ENCODE peak calls at places on chromosomes 6 and 20, in four cellular contexts. H is nephron progenitor cell, R is GM23338, Z is HFFc6. L is an unnamed sample.

GRCh38 chr6:136334853-136335252 is 45.2 kb upstream of the BCLAF1 start:
- DNase-seq in H (peak), R (peak), Z (no peak), L (no peak)

GRCh38 chr20:63695419-63696310 is 787 bp upstream of the TNFRSF6B start:
- DNase-seq in H (no peak), R (no peak), Z (no peak), L (no peak)

GRCh38 chr6:3587660-3588059 is 130.8 kb upstream of the SLC22A23 start:
- DNase-seq in H (no peak), R (no peak), Z (no peak), L (no peak)

GRCh38 chr6:70739534-70739933 is 71.9 kb downstream of the SMAP1 start:
- DNase-seq in H (no peak), R (no peak), Z (no peak), L (no peak)

GRCh38 chr6:1925743-1926430 is 316.2 kb downstream of the FOXC1 start:
- DNase-seq in H (no peak), R (no peak), Z (no peak), L (no peak)

GRCh38 chr20:59778615-59779200 is 154.7 kb downstream of the SYCP2 start:
- DNase-seq in H (no peak), R (no peak), Z (no peak), L (no peak)

GRCh38 chr6:104414723-104415122 is 445.0 kb downstream of the HACE1 start:
- DNase-seq in H (no peak), R (no peak), Z (no peak), L (no peak)

GRCh38 chr20:22729180-22729579 is 144.8 kb upstream of the FOXA2 start:
- DNase-seq in H (no peak), R (no peak), Z (no peak), L (no peak)

GRCh38 chr20:35003211-35004031 is 47.8 kb downstream of the MYH7B start:
- DNase-seq in H (no peak), R (no peak), Z (no peak), L (no peak)

GRCh38 chr6:32175711-32176475 is at the start of gene AGPAT1:
- DNase-seq in H (peak), R (peak), Z (peak), L (peak)

GRCh38 chr6:1949533-1949932 is 295.9 kb downstream of the GMDS start:
- DNase-seq in H (no peak), R (no peak), Z (no peak), L (no peak)

GRCh38 chr6:118400582-118400981 is 147.5 kb upstream of the PLN start:
- DNase-seq in H (no peak), R (no peak), Z (no peak), L (no peak)

GRCh38 chr6:136429681-136430080 is 120.5 kb downstream of the MAP7 start:
- DNase-seq in H (no peak), R (no peak), Z (no peak), L (no peak)

GRCh38 chr20:11847827-11848226 is 69.9 kb upstream of the BTBD3 start:
- DNase-seq in H (no peak), R (no peak), Z (no peak), L (no peak)

GRCh38 chr6:125102411-125102810 is 51.2 kb upstream of the TPD52L1 start:
- DNase-seq in H (no peak), R (no peak), Z (no peak), L (no peak)

GRCh38 chr20:17460119-17460518 is 71.1 kb downstream of the BFSP1 start:
- DNase-seq in H (no peak), R (no peak), Z (no peak), L (no peak)

GRCh38 chr6:151154418-151154817 is 85.3 kb upstream of the AKAP12 start:
- DNase-seq in H (no peak), R (no peak), Z (no peak), L (no peak)

GRCh38 chr6:45483501-45483900 is 105.8 kb upstream of the SUPT3H start:
- DNase-seq in H (no peak), R (no peak), Z (no peak), L (no peak)

GRCh38 chr6:48611332-48611731 is 500.3 kb upstream of the PTCHD4 start:
- DNase-seq in H (no peak), R (no peak), Z (no peak), L (no peak)

GRCh38 chr6:320351-321157 is 28.3 kb downstream of the DUSP22 start:
- DNase-seq in H (no peak), R (no peak), Z (no peak), L (no peak)

GRCh38 chr20:44468044-44468782 is 7.5 kb upstream of the TTPAL start:
- DNase-seq in H (no peak), R (no peak), Z (no peak), L (no peak)

GRCh38 chr6:21918081-21918480 is 324.5 kb downstream of the SOX4 start:
- DNase-seq in H (no peak), R (no peak), Z (no peak), L (no peak)
- TF ChIP-seq CTCF in H (no peak), R (no peak), Z (no peak), L (no peak)

DNA sequence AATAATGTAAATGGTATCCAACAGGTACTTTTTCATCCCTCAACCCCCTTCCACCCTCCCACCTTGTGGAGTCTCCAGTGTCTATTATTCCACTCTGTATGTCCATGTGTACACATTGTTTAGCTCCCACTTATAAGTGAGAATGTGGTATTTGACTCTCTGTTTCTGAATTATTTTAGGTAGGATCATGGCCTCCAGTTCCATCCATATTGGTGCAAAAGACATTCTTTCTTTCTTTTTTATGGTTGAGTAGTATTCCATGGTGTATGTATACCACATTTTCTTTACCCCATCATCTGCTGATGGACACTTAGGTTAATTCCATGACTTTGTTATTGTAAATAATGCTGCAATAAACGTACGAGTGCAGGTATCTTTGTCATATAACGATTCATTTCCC is 58.2 kb upstream of the PRND start:
- DNase-seq in H (no peak), R (no peak), Z (no peak), L (no peak)
- TF ChIP-seq CTCF in H (no peak), R (no peak), Z (no peak), L (no peak)

GRCh38 chr6:25637946-25638345 is 14.1 kb upstream of the SCGN start:
- DNase-seq in H (no peak), R (peak), Z (no peak), L (no peak)
- TF ChIP-seq CTCF in H (no peak), R (peak), Z (no peak), L (no peak)

GRCh38 chr6:56549014-56549413 is 93.7 kb downstream of the DST start:
- DNase-seq in H (no peak), R (peak), Z (no peak), L (no peak)
- TF ChIP-seq CTCF in H (no peak), R (no peak), Z (peak), L (no peak)

DNA sequence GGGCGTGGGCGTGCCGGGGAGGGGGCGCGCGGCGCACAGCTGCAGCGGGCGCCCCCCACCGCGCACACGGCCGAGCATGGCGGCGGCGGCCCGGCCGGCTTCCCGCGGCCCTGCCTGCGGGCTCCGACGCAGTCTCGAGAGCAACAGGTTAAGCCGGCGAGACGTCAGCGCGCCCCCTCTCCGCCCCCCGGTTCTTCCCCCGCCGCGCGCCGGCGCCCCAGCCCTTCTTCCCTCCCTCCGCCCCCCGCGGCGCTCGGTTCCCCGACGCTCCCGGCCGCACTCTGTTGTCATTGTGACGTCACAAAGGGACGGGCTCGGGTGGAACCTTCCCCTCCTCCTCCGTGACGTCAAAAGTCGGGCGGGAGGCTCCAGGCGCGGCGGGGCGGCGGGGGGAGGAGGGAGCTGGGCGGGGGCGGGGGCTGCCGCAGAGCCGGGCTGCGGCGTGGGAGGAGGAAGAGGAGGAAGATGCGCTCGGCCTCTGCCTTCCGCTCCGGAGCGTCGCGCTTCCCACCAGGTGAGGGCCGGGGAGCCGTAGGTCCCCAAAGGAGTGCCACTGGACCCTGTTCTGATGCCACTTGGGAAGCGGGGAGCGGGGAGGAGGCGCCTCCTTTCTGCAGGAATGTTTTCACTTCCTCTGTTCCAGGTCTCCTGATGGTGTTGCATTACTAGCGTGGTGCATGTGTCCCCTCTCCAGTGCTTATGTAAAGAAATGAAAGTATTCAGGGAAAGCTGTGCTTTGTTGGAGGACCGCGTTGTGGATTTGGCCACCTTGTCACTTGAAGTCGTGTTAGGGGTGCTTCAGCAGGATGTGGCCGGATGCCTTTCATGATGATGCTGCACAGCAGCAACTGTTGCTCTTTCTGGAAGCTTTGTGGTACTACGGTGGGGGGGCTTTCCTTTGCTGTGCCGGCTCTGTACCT is 2.8 kb downstream of the JARID2 start:
- DNase-seq in H (peak), R (peak), Z (peak), L (peak)
- TF ChIP-seq CTCF in H (no peak), R (no peak), Z (peak), L (no peak)

GRCh38 chr6:158506577-158506976 is 53.3 kb upstream of the TMEM181 start:
- DNase-seq in H (peak), R (peak), Z (no peak), L (no peak)
- TF ChIP-seq CTCF in H (peak), R (peak), Z (peak), L (no peak)

DNA sequence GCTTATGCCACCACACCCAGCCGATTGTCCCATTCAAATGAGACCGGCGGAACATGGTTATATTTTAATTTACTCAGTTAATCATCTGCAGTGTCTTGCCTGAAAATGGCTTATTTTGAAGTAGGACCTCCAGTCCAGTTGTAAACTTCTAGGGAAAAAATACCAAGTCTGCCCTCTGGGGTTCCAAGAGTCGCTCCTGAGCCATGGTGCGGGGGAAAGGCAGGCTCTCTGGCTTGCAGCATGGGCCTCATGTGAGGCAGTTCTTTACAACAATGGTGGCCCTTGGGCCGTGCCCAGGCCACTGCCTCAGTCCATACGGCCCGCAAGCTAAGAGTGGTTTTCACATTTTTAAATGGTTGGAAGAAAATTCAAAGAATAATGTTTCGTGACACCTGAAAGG is 62.7 kb upstream of the XRN2 start:
- DNase-seq in H (no peak), R (peak), Z (no peak), L (no peak)
- TF ChIP-seq CTCF in H (peak), R (peak), Z (peak), L (no peak)